ENCODE peak calls at places on chromosomes 1 and 21, in five cellular contexts. One of them, this sample, is unnamed. For H3K36me3, the result is how much of the 10 kb centered on the place peaks cover.

GRCh38 chr21:42456457-42456856 is 39.6 kb downstream of the RSPH1 start:
- DNase-seq in breast epithelium: no peak
- DNase-seq in Panc1: no peak
- DNase-seq in prostate gland: no peak
- DNase-seq in MM.1S: no peak
- DNase-seq in this sample: no peak

GRCh38 chr1:71222668-71223067 is 141.8 kb upstream of the ZRANB2 start:
- DNase-seq in breast epithelium: no peak
- DNase-seq in Panc1: no peak
- DNase-seq in prostate gland: no peak
- DNase-seq in MM.1S: peak
- DNase-seq in this sample: no peak

GRCh38 chr1:233151850-233152249 is 143.7 kb downstream of the PCNX2 start:
- DNase-seq in breast epithelium: no peak
- DNase-seq in Panc1: no peak
- DNase-seq in prostate gland: no peak
- DNase-seq in MM.1S: no peak
- DNase-seq in this sample: no peak

GRCh38 chr1:227748496-227749182 is 13.4 kb downstream of the SNAP47 start:
- DNase-seq in breast epithelium: no peak
- DNase-seq in Panc1: no peak
- DNase-seq in prostate gland: no peak
- DNase-seq in MM.1S: no peak
- DNase-seq in this sample: peak

GRCh38 chr1:154418062-154418897 is 13.1 kb downstream of the IL6R start:
- DNase-seq in breast epithelium: peak
- DNase-seq in Panc1: peak
- DNase-seq in prostate gland: peak
- DNase-seq in MM.1S: peak
- DNase-seq in this sample: peak

GRCh38 chr1:185570962-185571361 is 163.2 kb upstream of the HMCN1 start:
- DNase-seq in breast epithelium: no peak
- DNase-seq in Panc1: no peak
- DNase-seq in prostate gland: no peak
- DNase-seq in MM.1S: no peak
- DNase-seq in this sample: no peak

GRCh38 chr1:4174291-4175200 is 274.5 kb upstream of the C1orf174 start:
- DNase-seq in breast epithelium: peak
- DNase-seq in Panc1: no peak
- DNase-seq in prostate gland: no peak
- DNase-seq in MM.1S: no peak
- DNase-seq in this sample: no peak

GRCh38 chr1:96749618-96750017 is 28.0 kb downstream of the PTBP2 start:
- DNase-seq in breast epithelium: no peak
- DNase-seq in Panc1: no peak
- DNase-seq in prostate gland: no peak
- DNase-seq in MM.1S: no peak
- DNase-seq in this sample: no peak

GRCh38 chr1:182191716-182192115 is 130.2 kb upstream of the ZNF648 start:
- DNase-seq in breast epithelium: no peak
- DNase-seq in Panc1: no peak
- DNase-seq in prostate gland: no peak
- DNase-seq in MM.1S: no peak
- DNase-seq in this sample: no peak

GRCh38 chr1:235583511-235584001 is 66.0 kb downstream of the GNG4 start:
- DNase-seq in breast epithelium: no peak
- DNase-seq in Panc1: no peak
- DNase-seq in prostate gland: no peak
- DNase-seq in MM.1S: no peak
- DNase-seq in this sample: no peak

GRCh38 chr1:89590341-89591080 is 42.4 kb upstream of the LRRC8C start:
- DNase-seq in breast epithelium: no peak
- DNase-seq in Panc1: no peak
- DNase-seq in prostate gland: no peak
- DNase-seq in MM.1S: no peak
- DNase-seq in this sample: no peak

GRCh38 chr1:205932776-205933175 is 10.5 kb downstream of the SLC26A9 start:
- DNase-seq in breast epithelium: no peak
- DNase-seq in Panc1: no peak
- DNase-seq in prostate gland: no peak
- DNase-seq in MM.1S: no peak
- DNase-seq in this sample: no peak

GRCh38 chr1:66271216-66271903 is 262.6 kb upstream of the SGIP1 start:
- DNase-seq in breast epithelium: peak
- DNase-seq in Panc1: peak
- DNase-seq in prostate gland: peak
- DNase-seq in MM.1S: peak
- DNase-seq in this sample: peak

GRCh38 chr1:23537296-23537993 is 6.4 kb upstream of the E2F2 start:
- DNase-seq in breast epithelium: no peak
- DNase-seq in Panc1: no peak
- DNase-seq in prostate gland: no peak
- DNase-seq in MM.1S: no peak
- DNase-seq in this sample: no peak

GRCh38 chr1:114203722-114204121 is 50.1 kb upstream of the SYT6 start:
- DNase-seq in breast epithelium: no peak
- DNase-seq in Panc1: no peak
- DNase-seq in prostate gland: no peak
- DNase-seq in MM.1S: no peak
- DNase-seq in this sample: no peak

GRCh38 chr1:170097449-170097948 is 23.0 kb upstream of the KIFAP3 start:
- DNase-seq in breast epithelium: no peak
- DNase-seq in Panc1: no peak
- DNase-seq in prostate gland: no peak
- DNase-seq in MM.1S: no peak
- DNase-seq in this sample: no peak

GRCh38 chr1:56477164-56478111 is 101.9 kb downstream of the PLPP3 start:
- DNase-seq in breast epithelium: peak
- DNase-seq in Panc1: no peak
- DNase-seq in prostate gland: no peak
- DNase-seq in MM.1S: no peak
- DNase-seq in this sample: peak

GRCh38 chr1:218080818-218081217 is 204.3 kb upstream of the RRP15 start:
- DNase-seq in breast epithelium: no peak
- DNase-seq in Panc1: no peak
- DNase-seq in prostate gland: no peak
- DNase-seq in MM.1S: no peak
- DNase-seq in this sample: no peak

GRCh38 chr1:52825868-52826267 is 16.7 kb upstream of the ZYG11A start:
- DNase-seq in breast epithelium: no peak
- DNase-seq in Panc1: no peak
- DNase-seq in prostate gland: no peak
- DNase-seq in MM.1S: peak
- DNase-seq in this sample: no peak
- TF ChIP-seq CTCF in breast epithelium: no peak
- TF ChIP-seq CTCF in Panc1: peak
- TF ChIP-seq CTCF in prostate gland: no peak
- TF ChIP-seq CTCF in MM.1S: peak
- TF ChIP-seq CTCF in this sample: no peak

GRCh38 chr1:168945870-168946269 is 160.6 kb upstream of the ATP1B1 start:
- DNase-seq in breast epithelium: no peak
- DNase-seq in Panc1: no peak
- DNase-seq in prostate gland: no peak
- DNase-seq in MM.1S: no peak
- DNase-seq in this sample: peak
- H3K36me3 ChIP-seq in breast epithelium: under half
- H3K36me3 ChIP-seq in Panc1: under half
- H3K36me3 ChIP-seq in prostate gland: under half
- H3K36me3 ChIP-seq in MM.1S: under half
- H3K36me3 ChIP-seq in this sample: under half

GRCh38 chr21:35136586-35137254 is 87.6 kb upstream of the RUNX1 start:
- DNase-seq in breast epithelium: no peak
- DNase-seq in Panc1: no peak
- DNase-seq in prostate gland: no peak
- DNase-seq in MM.1S: no peak
- DNase-seq in this sample: no peak
- H3K27ac ChIP-seq in breast epithelium: peak
- H3K27ac ChIP-seq in Panc1: no peak
- H3K27ac ChIP-seq in prostate gland: no peak
- H3K27ac ChIP-seq in MM.1S: no peak
- H3K27ac ChIP-seq in this sample: no peak

DNA sequence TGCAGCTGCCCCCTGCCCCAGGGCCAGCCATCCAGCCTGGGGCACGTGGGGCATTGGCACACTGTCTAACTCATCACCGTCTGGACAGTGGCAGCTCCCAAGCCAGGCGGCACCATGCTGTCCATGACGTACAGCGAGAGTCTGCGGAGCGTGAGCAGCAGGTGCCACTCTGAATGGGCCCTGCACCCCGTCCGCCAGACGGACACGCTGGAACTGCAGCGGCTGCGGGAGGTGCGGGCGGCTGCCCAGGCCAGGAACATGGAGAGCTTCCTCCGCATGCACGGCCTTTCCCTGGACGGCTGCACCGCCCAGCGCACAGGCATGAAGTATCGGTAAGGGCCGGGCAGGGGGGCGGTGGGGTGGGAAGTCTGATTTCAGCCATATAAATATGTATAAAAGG is 5.7 kb downstream of the KCNAB2 start:
- DNase-seq in breast epithelium: no peak
- DNase-seq in Panc1: no peak
- DNase-seq in prostate gland: no peak
- DNase-seq in MM.1S: no peak
- DNase-seq in this sample: no peak
- TF ChIP-seq CTCF in breast epithelium: no peak
- TF ChIP-seq CTCF in Panc1: no peak
- TF ChIP-seq CTCF in prostate gland: no peak
- TF ChIP-seq CTCF in MM.1S: no peak
- TF ChIP-seq CTCF in this sample: no peak

DNA sequence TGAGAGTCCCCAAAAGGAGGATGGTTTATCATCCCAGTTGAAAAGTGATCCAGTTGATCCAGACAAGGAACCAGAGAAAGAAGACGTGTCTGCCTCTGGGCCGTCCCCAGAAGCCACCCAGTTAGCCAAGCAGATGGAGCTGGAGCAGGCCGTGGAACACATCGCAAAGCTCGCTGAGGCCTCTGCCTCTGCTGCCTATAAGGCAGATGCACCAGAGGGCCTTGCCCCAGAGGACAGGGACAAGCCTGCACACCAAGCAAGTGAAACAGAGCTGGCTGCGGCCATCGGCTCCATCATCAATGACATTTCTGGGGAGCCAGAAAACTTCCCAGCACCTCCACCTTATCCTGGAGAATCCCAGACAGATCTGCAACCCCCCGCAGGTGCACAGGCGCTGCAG is 43.3 kb downstream of the ZBTB17 start:
- DNase-seq in breast epithelium: no peak
- DNase-seq in Panc1: no peak
- DNase-seq in prostate gland: no peak
- DNase-seq in MM.1S: no peak
- DNase-seq in this sample: no peak
- H3K36me3 ChIP-seq in breast epithelium: under half
- H3K36me3 ChIP-seq in Panc1: under half
- H3K36me3 ChIP-seq in prostate gland: under half
- H3K36me3 ChIP-seq in MM.1S: under half
- H3K36me3 ChIP-seq in this sample: half or more

GRCh38 chr21:28516011-28516410 is 476.7 kb downstream of the LTN1 start:
- DNase-seq in breast epithelium: no peak
- DNase-seq in Panc1: no peak
- DNase-seq in prostate gland: no peak
- DNase-seq in MM.1S: no peak
- DNase-seq in this sample: no peak

GRCh38 chr21:28523367-28523766 is 469.3 kb downstream of the LTN1 start:
- DNase-seq in breast epithelium: no peak
- DNase-seq in Panc1: no peak
- DNase-seq in prostate gland: no peak
- DNase-seq in MM.1S: no peak
- DNase-seq in this sample: no peak

GRCh38 chr21:28521932-28522826 is 470.5 kb downstream of the LTN1 start:
- DNase-seq in breast epithelium: no peak
- DNase-seq in Panc1: no peak
- DNase-seq in prostate gland: no peak
- DNase-seq in MM.1S: peak
- DNase-seq in this sample: no peak

GRCh38 chr21:28516996-28517592 is 475.6 kb downstream of the LTN1 start:
- DNase-seq in breast epithelium: peak
- DNase-seq in Panc1: peak
- DNase-seq in prostate gland: peak
- DNase-seq in MM.1S: peak
- DNase-seq in this sample: peak

DNA sequence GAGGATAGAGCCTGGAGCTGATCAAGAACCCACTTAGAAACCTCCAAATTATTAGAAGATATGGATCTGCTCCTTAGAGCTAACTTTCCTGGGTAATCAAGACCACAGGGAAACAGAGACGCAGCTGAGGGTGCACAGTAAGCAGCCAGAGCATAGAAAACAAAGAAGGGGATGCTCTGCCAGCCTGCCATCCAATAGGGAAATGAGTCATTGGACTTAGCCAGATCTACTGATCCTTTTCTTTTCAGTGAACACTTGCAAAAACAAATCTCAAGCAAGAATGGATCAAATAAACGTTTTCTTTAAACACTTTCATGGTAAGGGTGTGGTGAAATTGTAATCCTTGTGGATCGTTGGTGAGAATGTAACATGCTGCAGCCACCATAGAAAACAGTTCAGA is 474.1 kb downstream of the LTN1 start:
- DNase-seq in breast epithelium: no peak
- DNase-seq in Panc1: no peak
- DNase-seq in prostate gland: no peak
- DNase-seq in MM.1S: no peak
- DNase-seq in this sample: no peak
- H3K27ac ChIP-seq in breast epithelium: no peak
- H3K27ac ChIP-seq in Panc1: no peak
- H3K27ac ChIP-seq in prostate gland: no peak
- H3K27ac ChIP-seq in MM.1S: no peak
- H3K27ac ChIP-seq in this sample: no peak

DNA sequence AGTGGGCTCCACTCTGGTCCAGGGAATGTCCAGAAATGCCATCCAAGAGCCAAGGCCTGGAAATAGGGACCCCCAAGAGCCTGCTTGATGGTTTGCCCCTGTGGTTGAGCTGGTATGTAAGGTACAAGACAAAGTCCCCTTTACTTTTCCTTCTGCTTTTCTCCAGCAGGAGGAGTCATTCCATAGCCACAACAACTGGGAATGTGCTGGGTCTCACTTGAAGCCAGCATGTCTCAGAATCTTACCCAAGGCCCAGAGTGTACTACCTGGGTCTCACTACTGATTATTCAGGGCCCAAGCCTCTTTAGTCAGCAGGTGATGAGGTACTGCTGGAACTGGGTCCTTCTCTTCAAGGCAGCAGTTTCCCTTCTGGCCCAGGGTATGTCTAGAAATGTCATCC is 62.1 kb upstream of the CD55 start:
- DNase-seq in breast epithelium: no peak
- DNase-seq in Panc1: no peak
- DNase-seq in prostate gland: no peak
- DNase-seq in MM.1S: no peak
- DNase-seq in this sample: no peak
- TF ChIP-seq CTCF in breast epithelium: no peak
- TF ChIP-seq CTCF in Panc1: peak
- TF ChIP-seq CTCF in prostate gland: peak
- TF ChIP-seq CTCF in MM.1S: no peak
- TF ChIP-seq CTCF in this sample: peak

GRCh38 chr1:220669005-220669404 is 21.2 kb upstream of the C1orf115 start:
- DNase-seq in breast epithelium: no peak
- DNase-seq in Panc1: no peak
- DNase-seq in prostate gland: no peak
- DNase-seq in MM.1S: no peak
- DNase-seq in this sample: no peak
- H3K36me3 ChIP-seq in breast epithelium: under half
- H3K36me3 ChIP-seq in Panc1: under half
- H3K36me3 ChIP-seq in prostate gland: under half
- H3K36me3 ChIP-seq in MM.1S: under half
- H3K36me3 ChIP-seq in this sample: under half